ENCODE peak calls at places on chromosomes 4 and X, in six cellular contexts. T, I, O, X, M and N are unnamed samples.
A peak's percentile ranks its signal among the peaks of the same experiment; 100 is the strongest.

GRCh38 chr4:57854748-57855147 is 744.6 kb upstream of the IGFBP7 start:
- DNase-seq in I (no peak), X (no peak), O (no peak), T (no peak), M (no peak), N (no peak)

GRCh38 chr4:3392319-3392718 is 49.4 kb upstream of the HGFAC start:
- DNase-seq in I (no peak), M (no peak), T (no peak), O (no peak), X (no peak), N (no peak)

GRCh38 chr4:55184600-55185523 is 59.5 kb upstream of the KDR start:
- DNase-seq in X (peak; percentile 3), M (no peak), O (no peak), I (no peak), T (peak; percentile 56), N (peak; percentile 66)

GRCh38 chr4:69718376-69719293 is 41.8 kb downstream of the SULT1B1 start:
- DNase-seq in T (no peak), O (no peak), M (no peak), X (no peak), I (no peak), N (no peak)

GRCh38 chr4:101205878-101206277 is 141.4 kb downstream of the PPP3CA start:
- DNase-seq in I (no peak), O (no peak), T (peak; percentile 25), M (no peak), X (no peak), N (no peak)

GRCh38 chr4:56512166-56512565 is 6.6 kb downstream of the ARL9 start:
- DNase-seq in X (no peak), T (peak; percentile 55), M (no peak), O (no peak), I (no peak), N (no peak)

GRCh38 chr4:148574502-148574901 is 132.3 kb upstream of the NR3C2 start:
- DNase-seq in T (peak; percentile 19), O (no peak), X (no peak), I (no peak), M (no peak), N (no peak)

GRCh38 chr4:60366661-60367060 is 833.5 kb upstream of the ADGRL3 start:
- DNase-seq in O (no peak), I (no peak), T (no peak), M (no peak), X (no peak), N (no peak)

GRCh38 chr4:13860126-13860525 is 232.6 kb upstream of the BOD1L1 start:
- DNase-seq in M (no peak), O (no peak), I (no peak), X (no peak), T (no peak), N (no peak)

GRCh38 chr4:55545681-55546632 is 752 bp downstream of the CLOCK start:
- DNase-seq in I (peak; percentile 54), T (peak; percentile 82), O (peak; percentile 68), M (peak; percentile 64), X (peak; percentile 60), N (peak; percentile 82)

GRCh38 chrX:111585337-111585736 is 73.9 kb downstream of the SERTM2 start:
- DNase-seq in X (no peak), O (no peak), I (no peak), T (no peak), M (no peak), N (no peak)

GRCh38 chrX:56789518-56790070 is 60.6 kb downstream of the NBDY start:
- DNase-seq in T (no peak), O (no peak), X (no peak), I (no peak), M (no peak), N (no peak)

GRCh38 chr4:88779431-88779830 is 81.8 kb upstream of the NAP1L5 start:
- DNase-seq in O (no peak), X (no peak), T (no peak), M (no peak), I (no peak), N (no peak)

GRCh38 chr4:84497220-84497834 is 1.8 kb downstream of the NKX6-1 start:
- DNase-seq in I (no peak), M (peak; percentile 31), X (no peak), O (no peak), T (peak; percentile 26), N (no peak)

GRCh38 chr4:25457053-25457715 is 80.1 kb downstream of the ANAPC4 start:
- DNase-seq in X (no peak), O (no peak), M (no peak), T (peak; percentile 54), I (no peak), N (no peak)

GRCh38 chr4:26141916-26142638 is 178.7 kb upstream of the RBPJ start:
- DNase-seq in T (peak; percentile 61), I (no peak), X (no peak), M (no peak), O (no peak), N (no peak)

GRCh38 chr4:21948347-21949072 is at the start of gene KCNIP4:
- DNase-seq in I (peak; percentile 39), T (peak; percentile 61), M (peak; percentile 79), O (no peak), X (no peak), N (peak; percentile 93)

GRCh38 chrX:39805022-39805421 is 292.7 kb downstream of the BCOR start:
- DNase-seq in X (no peak), M (no peak), O (no peak), T (no peak), I (no peak), N (no peak)

GRCh38 chrX:88746925-88747324 is at the start of gene CPXCR1:
- DNase-seq in O (no peak), T (no peak), I (no peak), X (no peak), M (no peak), N (no peak)

GRCh38 chr4:7083597-7084563 is 16.0 kb upstream of the GRPEL1 start:
- DNase-seq in T (no peak), M (no peak), I (no peak), X (no peak), O (no peak), N (no peak)

GRCh38 chr4:145001635-145002034 is 96.4 kb downstream of the ANAPC10 start:
- DNase-seq in M (no peak), I (no peak), X (no peak), T (no peak), O (no peak), N (no peak)

GRCh38 chr4:19592391-19592790 is 659.3 kb upstream of the SLIT2 start:
- DNase-seq in M (no peak), I (no peak), O (no peak), X (no peak), T (peak; percentile 20), N (no peak)

GRCh38 chrX:155857561-155857960 is 23.6 kb upstream of the VAMP7 start:
- DNase-seq in M (no peak), X (no peak), I (no peak), O (no peak), T (peak; percentile 9), N (peak; percentile 20)

GRCh38 chr4:188783160-188783559 is 643.9 kb downstream of the TRIML1 start:
- DNase-seq in O (no peak), X (no peak), M (no peak), I (no peak), T (no peak), N (no peak)

GRCh38 chr4:6873792-6874461 is 35.7 kb upstream of the TBC1D14 start:
- DNase-seq in T (peak; percentile 64), O (peak; percentile 50), M (peak; percentile 85), I (peak; percentile 70), X (peak; percentile 4), N (peak; percentile 77)

GRCh38 chr4:40176602-40177001 is 20.2 kb upstream of the RHOH start:
- DNase-seq in M (no peak), X (no peak), I (no peak), O (no peak), T (no peak), N (no peak)

GRCh38 chrX:19647731-19648588 is 132.7 kb upstream of the MAP3K15 start:
- DNase-seq in T (peak; percentile 19), I (no peak), O (no peak), M (no peak), X (no peak), N (no peak)

GRCh38 chr4:39044947-39045734 is 12.9 kb upstream of the TMEM156 start:
- DNase-seq in X (no peak), M (peak; percentile 36), T (peak; percentile 73), I (peak; percentile 35), O (no peak), N (peak; percentile 73)

GRCh38 chrX:66635360-66635759 is 3.5 kb downstream of the EDA2R start:
- DNase-seq in O (no peak), T (peak; percentile 30), X (no peak), M (no peak), I (no peak), N (no peak)

GRCh38 chr4:99507762-99508161 is 3.1 kb upstream of the C4orf17 start:
- DNase-seq in I (no peak), M (no peak), T (no peak), X (no peak), O (no peak), N (no peak)